ENCODE peak calls at places on chromosomes 4 and X, in nine cellular contexts. One of them, this sample, is unnamed.

GRCh38 chr4:73152893-73153292 is 83.4 kb upstream of the COX18 start:
- DNase-seq in heart right ventricle: no peak
- DNase-seq in CD4-positive, CD25-positive, alpha-beta regulatory T cell: no peak
- DNase-seq in hepatocyte: no peak
- DNase-seq in right cardiac atrium: no peak
- DNase-seq in A549: no peak
- DNase-seq in IMR-90: no peak
- DNase-seq in SJSA1: no peak
- DNase-seq in AG04450: no peak
- DNase-seq in this sample: no peak

GRCh38 chr4:2281575-2282343 is 19.9 kb upstream of the MXD4 start:
- DNase-seq in heart right ventricle: no peak
- DNase-seq in AG04450: no peak
- DNase-seq in SJSA1: no peak
- DNase-seq in A549: no peak
- DNase-seq in hepatocyte: no peak
- DNase-seq in IMR-90: no peak
- DNase-seq in right cardiac atrium: peak
- DNase-seq in CD4-positive, CD25-positive, alpha-beta regulatory T cell: peak
- DNase-seq in this sample: no peak

GRCh38 chrX:129654652-129655546 is at the start of gene APLN:
- DNase-seq in right cardiac atrium: peak
- DNase-seq in SJSA1: peak
- DNase-seq in heart right ventricle: peak
- DNase-seq in AG04450: no peak
- DNase-seq in A549: no peak
- DNase-seq in IMR-90: peak
- DNase-seq in hepatocyte: peak
- DNase-seq in CD4-positive, CD25-positive, alpha-beta regulatory T cell: no peak
- DNase-seq in this sample: no peak

GRCh38 chr4:1325176-1325480 is 21.9 kb upstream of the UVSSA start:
- DNase-seq in AG04450: no peak
- DNase-seq in A549: no peak
- DNase-seq in heart right ventricle: no peak
- DNase-seq in IMR-90: no peak
- DNase-seq in SJSA1: no peak
- DNase-seq in hepatocyte: no peak
- DNase-seq in CD4-positive, CD25-positive, alpha-beta regulatory T cell: no peak
- DNase-seq in right cardiac atrium: no peak
- DNase-seq in this sample: no peak

GRCh38 chr4:10761903-10762302 is 77.3 kb upstream of the CLNK start:
- DNase-seq in hepatocyte: no peak
- DNase-seq in IMR-90: peak
- DNase-seq in SJSA1: peak
- DNase-seq in heart right ventricle: no peak
- DNase-seq in AG04450: no peak
- DNase-seq in CD4-positive, CD25-positive, alpha-beta regulatory T cell: no peak
- DNase-seq in right cardiac atrium: no peak
- DNase-seq in A549: no peak
- DNase-seq in this sample: no peak

GRCh38 chrX:31266172-31267076 is 194.6 kb upstream of the FTHL17 start:
- DNase-seq in AG04450: no peak
- DNase-seq in right cardiac atrium: peak
- DNase-seq in IMR-90: no peak
- DNase-seq in CD4-positive, CD25-positive, alpha-beta regulatory T cell: no peak
- DNase-seq in SJSA1: peak
- DNase-seq in A549: no peak
- DNase-seq in hepatocyte: peak
- DNase-seq in heart right ventricle: peak
- DNase-seq in this sample: no peak

GRCh38 chr4:41334182-41334581 is 77.5 kb downstream of the UCHL1 start:
- DNase-seq in CD4-positive, CD25-positive, alpha-beta regulatory T cell: no peak
- DNase-seq in A549: no peak
- DNase-seq in IMR-90: no peak
- DNase-seq in heart right ventricle: no peak
- DNase-seq in SJSA1: no peak
- DNase-seq in hepatocyte: peak
- DNase-seq in right cardiac atrium: no peak
- DNase-seq in AG04450: no peak
- DNase-seq in this sample: no peak

GRCh38 chr4:93396274-93396673 is 432.3 kb upstream of the ATOH1 start:
- DNase-seq in AG04450: no peak
- DNase-seq in SJSA1: peak
- DNase-seq in CD4-positive, CD25-positive, alpha-beta regulatory T cell: no peak
- DNase-seq in IMR-90: peak
- DNase-seq in right cardiac atrium: no peak
- DNase-seq in hepatocyte: no peak
- DNase-seq in heart right ventricle: no peak
- DNase-seq in A549: peak
- DNase-seq in this sample: peak

GRCh38 chrX:12702509-12703091 is 88.6 kb upstream of the PRPS2 start:
- DNase-seq in heart right ventricle: no peak
- DNase-seq in hepatocyte: no peak
- DNase-seq in AG04450: no peak
- DNase-seq in A549: peak
- DNase-seq in right cardiac atrium: no peak
- DNase-seq in IMR-90: no peak
- DNase-seq in CD4-positive, CD25-positive, alpha-beta regulatory T cell: no peak
- DNase-seq in SJSA1: no peak
- DNase-seq in this sample: no peak

GRCh38 chr4:110033994-110034393 is 121.3 kb downstream of the EGF start:
- DNase-seq in heart right ventricle: no peak
- DNase-seq in CD4-positive, CD25-positive, alpha-beta regulatory T cell: no peak
- DNase-seq in IMR-90: no peak
- DNase-seq in AG04450: no peak
- DNase-seq in A549: no peak
- DNase-seq in right cardiac atrium: no peak
- DNase-seq in hepatocyte: no peak
- DNase-seq in SJSA1: no peak
- DNase-seq in this sample: no peak

GRCh38 chr4:155376387-155377268 is at the start of gene MAP9:
- DNase-seq in IMR-90: peak
- DNase-seq in SJSA1: peak
- DNase-seq in CD4-positive, CD25-positive, alpha-beta regulatory T cell: peak
- DNase-seq in right cardiac atrium: peak
- DNase-seq in heart right ventricle: peak
- DNase-seq in AG04450: peak
- DNase-seq in hepatocyte: peak
- DNase-seq in A549: peak
- DNase-seq in this sample: peak

GRCh38 chrX:68369559-68369958 is 63.7 kb downstream of the OPHN1 start:
- DNase-seq in right cardiac atrium: no peak
- DNase-seq in A549: no peak
- DNase-seq in CD4-positive, CD25-positive, alpha-beta regulatory T cell: no peak
- DNase-seq in IMR-90: no peak
- DNase-seq in heart right ventricle: no peak
- DNase-seq in AG04450: no peak
- DNase-seq in hepatocyte: no peak
- DNase-seq in SJSA1: no peak
- DNase-seq in this sample: no peak

GRCh38 chr4:48742412-48742811 is 37.7 kb downstream of the FRYL start:
- DNase-seq in A549: no peak
- DNase-seq in AG04450: no peak
- DNase-seq in right cardiac atrium: no peak
- DNase-seq in SJSA1: no peak
- DNase-seq in hepatocyte: no peak
- DNase-seq in heart right ventricle: no peak
- DNase-seq in IMR-90: peak
- DNase-seq in CD4-positive, CD25-positive, alpha-beta regulatory T cell: no peak
- DNase-seq in this sample: no peak

DNA sequence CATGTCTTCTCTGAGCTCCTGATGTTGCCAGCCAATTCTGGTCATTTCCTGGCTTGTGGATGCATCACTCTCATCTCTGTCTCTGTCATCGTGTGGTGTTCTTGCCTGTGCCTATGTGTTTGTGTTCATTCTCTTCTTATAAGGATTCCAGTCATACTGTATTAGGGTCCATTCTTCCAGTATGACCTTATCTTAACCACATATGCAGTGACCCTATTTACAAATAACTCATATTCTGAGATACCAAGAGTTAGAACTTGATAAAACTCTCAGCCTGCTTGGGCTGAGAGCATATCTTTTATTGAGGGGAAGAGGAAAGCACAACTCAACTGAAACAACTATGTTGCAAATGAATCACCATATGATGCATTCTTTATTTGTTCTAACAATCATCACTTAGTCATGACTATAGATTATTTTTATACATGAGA is 189.0 kb upstream of the ANXA10 start:
- DNase-seq in CD4-positive, CD25-positive, alpha-beta regulatory T cell: no peak
- DNase-seq in A549: peak
- DNase-seq in SJSA1: peak
- DNase-seq in right cardiac atrium: no peak
- DNase-seq in hepatocyte: no peak
- DNase-seq in IMR-90: peak
- DNase-seq in AG04450: no peak
- DNase-seq in heart right ventricle: no peak
- DNase-seq in this sample: no peak
- H3K4me3 ChIP-seq in CD4-positive, CD25-positive, alpha-beta regulatory T cell: no peak
- H3K4me3 ChIP-seq in A549: no peak
- H3K4me3 ChIP-seq in SJSA1: no peak
- H3K4me3 ChIP-seq in right cardiac atrium: no peak
- H3K4me3 ChIP-seq in hepatocyte: no peak
- H3K4me3 ChIP-seq in IMR-90: no peak
- H3K4me3 ChIP-seq in AG04450: peak
- H3K4me3 ChIP-seq in heart right ventricle: no peak
- H3K4me3 ChIP-seq in this sample: no peak

DNA sequence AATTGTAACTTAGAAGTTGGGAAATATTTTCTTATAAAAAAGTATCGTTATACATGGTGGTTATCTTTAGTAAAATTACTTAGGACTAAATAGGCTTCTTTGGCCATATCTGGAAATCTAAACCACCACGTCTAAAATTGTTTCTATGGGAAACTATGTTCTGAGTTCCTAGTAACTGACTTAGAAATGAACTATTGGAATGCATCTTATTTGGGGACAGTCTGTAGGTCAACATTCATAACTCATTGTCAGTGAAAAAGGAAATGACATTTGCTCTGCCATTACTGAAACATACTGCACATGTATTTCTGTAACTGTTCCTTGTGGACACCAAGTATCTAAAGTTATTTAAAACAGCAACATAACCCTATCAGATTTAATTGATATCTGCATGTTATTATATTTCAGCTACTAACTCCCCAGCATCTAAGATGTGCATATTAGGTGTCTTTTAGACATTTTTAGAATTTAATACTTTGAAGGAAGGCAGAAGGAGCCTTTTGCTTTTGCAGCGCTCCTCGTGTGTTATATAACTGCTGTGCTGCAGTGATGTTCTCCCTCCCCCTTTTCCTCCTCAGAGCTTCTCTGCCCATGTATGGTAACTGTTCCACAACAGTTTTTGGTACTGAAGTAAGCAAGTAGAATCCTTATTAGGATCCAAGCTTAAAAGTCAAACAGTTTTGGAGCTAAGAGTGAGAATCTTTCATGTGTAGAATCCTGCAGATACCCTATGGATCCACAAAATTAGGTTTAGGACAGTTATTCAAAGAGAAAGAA is 37.2 kb upstream of the TMEM131L start:
- DNase-seq in A549: no peak
- DNase-seq in IMR-90: peak
- DNase-seq in right cardiac atrium: no peak
- DNase-seq in AG04450: no peak
- DNase-seq in heart right ventricle: no peak
- DNase-seq in hepatocyte: no peak
- DNase-seq in SJSA1: no peak
- DNase-seq in CD4-positive, CD25-positive, alpha-beta regulatory T cell: no peak
- DNase-seq in this sample: no peak
- H3K4me3 ChIP-seq in A549: no peak
- H3K4me3 ChIP-seq in IMR-90: no peak
- H3K4me3 ChIP-seq in right cardiac atrium: no peak
- H3K4me3 ChIP-seq in AG04450: no peak
- H3K4me3 ChIP-seq in heart right ventricle: no peak
- H3K4me3 ChIP-seq in hepatocyte: no peak
- H3K4me3 ChIP-seq in SJSA1: no peak
- H3K4me3 ChIP-seq in CD4-positive, CD25-positive, alpha-beta regulatory T cell: peak
- H3K4me3 ChIP-seq in this sample: no peak

GRCh38 chrX:134548257-134548732 is 88.3 kb downstream of the HPRT1 start:
- DNase-seq in IMR-90: no peak
- DNase-seq in AG04450: no peak
- DNase-seq in heart right ventricle: no peak
- DNase-seq in A549: no peak
- DNase-seq in right cardiac atrium: no peak
- DNase-seq in hepatocyte: no peak
- DNase-seq in SJSA1: no peak
- DNase-seq in CD4-positive, CD25-positive, alpha-beta regulatory T cell: no peak
- DNase-seq in this sample: no peak

GRCh38 chrX:134554291-134554690 is 94.3 kb downstream of the HPRT1 start:
- DNase-seq in right cardiac atrium: no peak
- DNase-seq in hepatocyte: no peak
- DNase-seq in SJSA1: no peak
- DNase-seq in AG04450: no peak
- DNase-seq in A549: no peak
- DNase-seq in heart right ventricle: no peak
- DNase-seq in CD4-positive, CD25-positive, alpha-beta regulatory T cell: no peak
- DNase-seq in IMR-90: no peak
- DNase-seq in this sample: no peak

GRCh38 chrX:134547047-134547679 is 87.2 kb downstream of the HPRT1 start:
- DNase-seq in SJSA1: no peak
- DNase-seq in AG04450: no peak
- DNase-seq in heart right ventricle: no peak
- DNase-seq in CD4-positive, CD25-positive, alpha-beta regulatory T cell: no peak
- DNase-seq in A549: peak
- DNase-seq in hepatocyte: no peak
- DNase-seq in IMR-90: peak
- DNase-seq in right cardiac atrium: no peak
- DNase-seq in this sample: no peak

GRCh38 chrX:134548844-134549205 is 88.9 kb downstream of the HPRT1 start:
- DNase-seq in A549: no peak
- DNase-seq in IMR-90: no peak
- DNase-seq in right cardiac atrium: no peak
- DNase-seq in hepatocyte: no peak
- DNase-seq in AG04450: no peak
- DNase-seq in SJSA1: no peak
- DNase-seq in heart right ventricle: no peak
- DNase-seq in CD4-positive, CD25-positive, alpha-beta regulatory T cell: no peak
- DNase-seq in this sample: no peak

GRCh38 chrX:134551365-134552095 is 91.6 kb downstream of the HPRT1 start:
- DNase-seq in hepatocyte: no peak
- DNase-seq in heart right ventricle: no peak
- DNase-seq in SJSA1: peak
- DNase-seq in CD4-positive, CD25-positive, alpha-beta regulatory T cell: no peak
- DNase-seq in AG04450: no peak
- DNase-seq in IMR-90: peak
- DNase-seq in right cardiac atrium: no peak
- DNase-seq in A549: no peak
- DNase-seq in this sample: no peak
- H3K4me3 ChIP-seq in hepatocyte: peak
- H3K4me3 ChIP-seq in heart right ventricle: no peak
- H3K4me3 ChIP-seq in SJSA1: peak
- H3K4me3 ChIP-seq in CD4-positive, CD25-positive, alpha-beta regulatory T cell: no peak
- H3K4me3 ChIP-seq in AG04450: peak
- H3K4me3 ChIP-seq in IMR-90: peak
- H3K4me3 ChIP-seq in right cardiac atrium: no peak
- H3K4me3 ChIP-seq in A549: no peak
- H3K4me3 ChIP-seq in this sample: peak

DNA sequence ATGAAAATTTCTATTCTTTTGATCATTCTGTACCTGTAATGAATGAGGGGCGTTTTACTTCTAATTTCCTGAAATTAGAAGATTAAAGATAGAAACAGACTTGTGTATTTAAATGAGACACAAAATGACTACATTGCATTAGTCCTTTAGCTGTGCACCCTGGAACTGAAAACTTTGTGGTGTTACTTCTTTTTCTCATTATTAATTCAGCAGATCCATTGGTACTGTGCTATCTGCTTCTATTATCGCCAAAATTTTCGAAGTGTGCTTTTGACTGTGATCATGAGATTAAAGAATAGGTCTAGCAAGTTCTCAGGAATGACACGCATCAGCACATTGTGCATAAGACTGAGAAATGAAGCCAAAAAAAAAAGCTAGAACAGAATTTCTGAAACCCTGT is 1938.9 kb upstream of the TENM3 start:
- DNase-seq in right cardiac atrium: no peak
- DNase-seq in heart right ventricle: no peak
- DNase-seq in CD4-positive, CD25-positive, alpha-beta regulatory T cell: no peak
- DNase-seq in A549: no peak
- DNase-seq in IMR-90: no peak
- DNase-seq in AG04450: no peak
- DNase-seq in hepatocyte: no peak
- DNase-seq in SJSA1: no peak
- DNase-seq in this sample: no peak
- H3K4me3 ChIP-seq in right cardiac atrium: no peak
- H3K4me3 ChIP-seq in heart right ventricle: no peak
- H3K4me3 ChIP-seq in CD4-positive, CD25-positive, alpha-beta regulatory T cell: no peak
- H3K4me3 ChIP-seq in A549: no peak
- H3K4me3 ChIP-seq in IMR-90: no peak
- H3K4me3 ChIP-seq in AG04450: no peak
- H3K4me3 ChIP-seq in hepatocyte: no peak
- H3K4me3 ChIP-seq in SJSA1: no peak
- H3K4me3 ChIP-seq in this sample: no peak